ENCODE peak calls at places on chromosomes 3 and 15, in six cellular contexts. M, A, B, X, E and H are unnamed samples.
A peak's percentile ranks its signal among the peaks of the same experiment; 100 is the strongest.

GRCh38 chr3:186368717-186369116 is 6.7 kb upstream of the DGKG start:
- DNase-seq in B (no peak), M (no peak), E (no peak), A (no peak), X (no peak), H (no peak)

GRCh38 chr15:66763186-66764066 is 61.4 kb downstream of the SMAD6 start:
- DNase-seq in X (peak; percentile 86), B (no peak), M (no peak), A (no peak), E (no peak), H (no peak)

GRCh38 chr3:40971191-40972168 is 227.8 kb upstream of the CTNNB1 start:
- DNase-seq in A (no peak), E (peak; percentile 93), B (peak; percentile 100), X (peak; percentile 97), M (peak; percentile 86), H (peak; percentile 99)

GRCh38 chr3:16961621-16962205 is 77.0 kb downstream of the PLCL2 start:
- DNase-seq in X (no peak), B (no peak), E (no peak), A (no peak), M (no peak), H (no peak)

GRCh38 chr15:89221543-89221942 is at the start of gene RLBP1:
- DNase-seq in A (no peak), B (no peak), E (no peak), M (no peak), X (no peak), H (no peak)

GRCh38 chr3:32220006-32220405 is 18.5 kb upstream of the CMTM8 start:
- DNase-seq in A (no peak), M (no peak), B (peak; percentile 79), X (no peak), E (no peak), H (peak; percentile 67)

GRCh38 chr3:57164217-57164605 is 942 bp downstream of the IL17RD start:
- DNase-seq in B (peak; percentile 26), A (no peak), X (peak; percentile 46), E (no peak), M (peak; percentile 18), H (peak; percentile 23)

GRCh38 chr15:90151989-90152645 is 49.0 kb upstream of the SEMA4B start:
- DNase-seq in X (no peak), A (no peak), B (no peak), M (no peak), E (no peak), H (no peak)

GRCh38 chr3:54882114-54882833 is 45.6 kb downstream of the LRTM1 start:
- DNase-seq in E (no peak), B (peak; percentile 92), X (peak; percentile 89), M (peak; percentile 98), A (no peak), H (peak; percentile 97)

GRCh38 chr3:99678023-99678422 is 39.6 kb downstream of the COL8A1 start:
- DNase-seq in A (no peak), M (peak; percentile 95), B (peak; percentile 85), X (peak; percentile 91), E (no peak), H (peak; percentile 93)

GRCh38 chr15:27475395-27475794 is 504.4 kb downstream of the GABRG3 start:
- DNase-seq in X (no peak), M (no peak), E (no peak), B (no peak), A (no peak), H (no peak)

GRCh38 chr3:187519428-187519890 is 150.7 kb downstream of the SST start:
- DNase-seq in A (no peak), B (no peak), M (no peak), E (no peak), X (peak; percentile 2), H (peak; percentile 51)

GRCh38 chr15:93865610-93866009 is 365.8 kb upstream of the MCTP2 start:
- DNase-seq in X (no peak), B (no peak), A (no peak), M (no peak), E (no peak), H (no peak)

GRCh38 chr3:107938128-107938527 is 152.7 kb downstream of the CD47 start:
- DNase-seq in X (peak; percentile 72), B (peak; percentile 68), M (peak; percentile 42), A (no peak), E (no peak), H (peak; percentile 54)

GRCh38 chr3:43871627-43872245 is 181.0 kb downstream of the ABHD5 start:
- DNase-seq in A (peak; percentile 58), E (no peak), X (peak; percentile 11), B (no peak), M (no peak), H (no peak)

GRCh38 chr3:43503067-43503728 is 118.6 kb downstream of the ANO10 start:
- DNase-seq in X (peak; percentile 64), E (no peak), A (no peak), B (peak; percentile 71), M (peak; percentile 46), H (peak; percentile 57)

GRCh38 chr15:28124841-28125240 is 25.7 kb upstream of the OCA2 start:
- DNase-seq in M (no peak), A (no peak), B (no peak), E (no peak), X (no peak), H (no peak)

GRCh38 chr15:47374222-47374621 is 343.1 kb upstream of the SEMA6D start:
- DNase-seq in E (no peak), M (peak; percentile 42), A (no peak), X (peak; percentile 50), B (peak; percentile 59), H (no peak)
- TF ChIP-seq CTCF in E (no peak), M (peak; percentile 59), A (no peak), X (peak; percentile 74), B (peak; percentile 76), H (peak; percentile 41)

GRCh38 chr3:178967184-178967532 is 104.5 kb downstream of the ZMAT3 start:
- DNase-seq in X (no peak), M (no peak), E (no peak), B (no peak), A (no peak), H (no peak)
- H3K4me3 ChIP-seq in X (no peak overlapping the region), M (no peak overlapping the region), E (peak overlapping the region; percentile 39), B (peak overlapping the region; percentile 25), A (no peak overlapping the region), H (no peak overlapping the region)

DNA sequence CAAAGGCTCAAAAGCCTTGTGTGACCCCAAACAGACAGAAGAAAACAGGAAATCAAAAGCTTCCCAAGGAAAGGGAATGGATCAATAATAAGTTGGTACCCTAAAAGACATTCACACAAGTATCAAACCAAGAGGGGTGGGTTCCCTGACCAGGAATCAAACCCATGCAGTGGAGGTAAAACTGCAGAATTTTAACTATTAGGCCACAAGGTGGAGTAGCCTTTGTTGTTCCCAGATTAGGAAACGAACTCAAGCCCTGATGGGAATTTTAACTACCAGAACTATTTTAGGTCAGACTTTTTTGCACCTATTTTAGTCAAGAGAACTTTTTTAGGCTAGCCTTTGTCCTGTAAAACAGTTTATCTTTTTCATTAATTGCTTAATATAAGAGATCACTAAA is 31.4 kb downstream of the SETMAR start:
- DNase-seq in A (no peak), E (no peak), X (no peak), B (no peak), M (no peak), H (no peak)
- TF ChIP-seq CTCF in A (no peak), E (peak; percentile 6), X (peak; percentile 5), B (peak; percentile 17), M (no peak), H (peak; percentile 17)

GRCh38 chr3:50340404-50341329 is at the start of gene RASSF1:
- DNase-seq in A (no peak), X (peak; percentile 64), E (no peak), M (no peak), B (peak; percentile 65), H (no peak)
- H3K4me3 ChIP-seq in A (peak within 1 kb of the TSS; percentile 51), X (peak within 1 kb of the TSS; percentile 43), E (peak within 1 kb of the TSS; percentile 96), M (peak within 1 kb of the TSS; percentile 43), B (peak within 1 kb of the TSS; percentile 65), H (peak within 1 kb of the TSS; percentile 31)

GRCh38 chr3:125123906-125124305 is 68.1 kb upstream of the HEG1 start:
- DNase-seq in B (peak; percentile 61), E (no peak), X (peak; percentile 93), A (no peak), M (peak; percentile 61), H (peak; percentile 77)
- TF ChIP-seq CTCF in B (no peak), E (no peak), X (no peak), A (no peak), M (no peak), H (no peak)